ENCODE peak calls at places on chromosome 5, in nine cellular contexts. M is cardiac fibroblast, E is HCT116, R is GM12865, P is tibial artery, Q is choroid plexus epithelial cell, J is A549, Y is foreskin fibroblast, O is GM12864. K is an unnamed sample.

GRCh38 chr5:16573401-16573800 is 43.4 kb downstream of the RETREG1 start:
- DNase-seq in J (no peak), M (no peak), Y (no peak), Q (no peak), P (no peak), E (no peak), O (no peak), R (no peak), K (no peak)

GRCh38 chr5:14108170-14108996 is 34.8 kb upstream of the TRIO start:
- DNase-seq in P (peak; percentile 51), J (peak; percentile 85), Q (peak; percentile 93), Y (peak; percentile 89), M (peak; percentile 89), R (peak; percentile 91), E (peak; percentile 71), O (peak; percentile 78), K (peak; percentile 16)

GRCh38 chr5:94776167-94776566 is 157.7 kb downstream of the SLF1 start:
- DNase-seq in O (no peak), Q (no peak), J (no peak), R (no peak), E (no peak), Y (peak; percentile 89), M (no peak), P (no peak), K (no peak)

GRCh38 chr5:157303667-157304327 is 37.9 kb downstream of the CYFIP2 start:
- DNase-seq in M (no peak), R (no peak), O (no peak), Y (no peak), P (no peak), J (peak; percentile 17), Q (no peak), E (no peak), K (no peak)

GRCh38 chr5:107381189-107381856 is 289.4 kb downstream of the EFNA5 start:
- DNase-seq in R (no peak), M (peak; percentile 74), O (no peak), Q (peak; percentile 92), J (peak; percentile 95), P (no peak), E (peak; percentile 64), Y (peak; percentile 86), K (no peak)

GRCh38 chr5:179308563-179309382 is 36.5 kb downstream of the ADAMTS2 start:
- DNase-seq in M (no peak), O (no peak), Q (no peak), J (no peak), R (no peak), E (no peak), P (no peak), Y (no peak), K (no peak)

GRCh38 chr5:132268698-132269551 is 11.4 kb downstream of the PDLIM4 start:
- DNase-seq in M (no peak), J (no peak), O (no peak), P (no peak), Y (peak; percentile 92), R (peak; percentile 68), E (no peak), Q (peak; percentile 64), K (no peak)

GRCh38 chr5:95644351-95645042 is 2.1 kb upstream of the RFESD start:
- DNase-seq in E (peak; percentile 72), R (peak; percentile 81), P (peak; percentile 48), Q (peak; percentile 84), O (no peak), M (peak; percentile 72), Y (peak; percentile 79), J (peak; percentile 68), K (no peak)

GRCh38 chr5:68287631-68287975 is 72.0 kb downstream of the PIK3R1 start:
- DNase-seq in E (no peak), P (no peak), O (no peak), Y (no peak), M (no peak), J (no peak), Q (no peak), R (no peak), K (no peak)

GRCh38 chr5:139848508-139849100 is 53.0 kb downstream of the PSD2 start:
- DNase-seq in Y (no peak), M (peak; percentile 27), J (no peak), Q (no peak), E (no peak), R (peak; percentile 34), O (no peak), P (no peak), K (no peak)

GRCh38 chr5:139845846-139846681 is 50.5 kb downstream of the PSD2 start:
- DNase-seq in J (no peak), M (no peak), Q (no peak), P (no peak), Y (no peak), O (no peak), E (no peak), R (no peak), K (no peak)

GRCh38 chr5:139849501-139849900 is 53.9 kb downstream of the PSD2 start:
- DNase-seq in Y (no peak), J (no peak), R (no peak), P (no peak), E (no peak), M (no peak), Q (no peak), O (no peak), K (no peak)

GRCh38 chr5:139847091-139847490 is 51.5 kb downstream of the PSD2 start:
- DNase-seq in R (no peak), O (no peak), Q (no peak), Y (no peak), J (no peak), M (no peak), E (no peak), P (no peak), K (no peak)

GRCh38 chr5:139847790-139848507 is 52.3 kb downstream of the PSD2 start:
- DNase-seq in E (no peak), P (peak; percentile 42), O (no peak), J (peak; percentile 35), Q (no peak), Y (no peak), R (peak; percentile 84), M (peak; percentile 28), K (peak; percentile 39)
- TF ChIP-seq CTCF in E (no peak), P (no peak), O (no peak), J (no peak), Q (no peak), Y (no peak), R (no peak), M (no peak), K (no peak)

GRCh38 chr5:119255571-119256356 is 100.1 kb upstream of the TNFAIP8 start:
- DNase-seq in O (no peak), J (peak; percentile 32), M (no peak), P (no peak), R (peak; percentile 34), Y (no peak), E (peak; percentile 19), Q (peak; percentile 7), K (no peak)
- TF ChIP-seq CTCF in O (peak; percentile 32), J (no peak), M (no peak), P (no peak), R (peak; percentile 29), Y (peak; percentile 11), E (peak; percentile 36), Q (peak; percentile 6), K (no peak)

GRCh38 chr5:12292610-12293204 is 388.5 kb upstream of the CTNND2 start:
- DNase-seq in Y (no peak), R (peak; percentile 12), P (no peak), E (no peak), Q (peak; percentile 0), J (peak; percentile 12), M (no peak), O (no peak), K (no peak)
- TF ChIP-seq CTCF in Y (no peak), R (peak; percentile 12), P (no peak), E (no peak), Q (no peak), J (no peak), M (no peak), O (no peak), K (peak; percentile 34)

GRCh38 chr5:39691993-39692392 is 267.2 kb upstream of the DAB2 start:
- DNase-seq in J (peak; percentile 12), R (no peak), E (peak; percentile 15), M (no peak), Q (peak; percentile 42), O (no peak), Y (no peak), P (no peak), K (no peak)
- TF ChIP-seq CTCF in J (peak; percentile 17), R (peak; percentile 8), E (peak; percentile 37), M (peak; percentile 34), Q (peak; percentile 52), O (peak; percentile 23), Y (no peak), P (no peak), K (peak; percentile 20)

DNA sequence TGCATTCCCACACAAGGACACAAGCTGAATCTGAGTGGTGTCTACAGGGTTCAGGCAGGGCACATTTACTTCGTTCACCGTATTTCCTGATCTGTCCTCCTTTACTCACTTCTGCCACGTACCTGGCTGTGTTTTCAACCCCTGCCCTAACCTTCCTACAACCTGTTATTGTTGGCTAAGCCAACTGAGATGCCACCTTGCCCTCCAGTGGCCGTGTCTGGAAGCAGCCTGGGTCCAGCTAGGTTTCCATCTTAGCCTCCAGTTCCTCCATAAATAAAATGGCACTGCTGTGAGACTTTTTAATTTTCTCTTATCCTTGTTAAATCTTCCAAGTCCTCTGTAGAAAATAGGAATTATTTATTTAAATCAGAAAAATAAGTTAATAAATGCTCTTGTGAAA is 64.8 kb downstream of the ATP10B start:
- DNase-seq in E (no peak), P (no peak), M (no peak), Q (no peak), R (peak; percentile 53), J (peak; percentile 27), Y (no peak), O (no peak), K (no peak)
- TF ChIP-seq CTCF in E (no peak), P (no peak), M (peak; percentile 6), Q (peak; percentile 25), R (peak; percentile 47), J (peak; percentile 7), Y (no peak), O (peak; percentile 62), K (peak; percentile 61)

GRCh38 chr5:45521067-45521466 is 175.1 kb downstream of the HCN1 start:
- DNase-seq in Y (no peak), P (no peak), R (no peak), M (peak; percentile 19), J (peak; percentile 0), O (no peak), Q (peak; percentile 52), E (peak; percentile 62), K (peak; percentile 28)
- TF ChIP-seq CTCF in Y (no peak), P (no peak), R (no peak), M (no peak), J (no peak), O (no peak), Q (peak; percentile 48), E (peak; percentile 66), K (peak; percentile 78)

K was measured in progenitor cell of endocrine pancreas.